ENCODE peak calls at places on chromosomes 5 and 9, in six cellular contexts. D is spleen; X is CD8-positive, alpha-beta memory T cell; C is psoas muscle; U is thoracic aorta; J is heart left ventricle. H is an unnamed sample.
A peak's percentile ranks its signal among the peaks of the same experiment; 100 is the strongest.

GRCh38 chr9:89366711-89367110 is 48.4 kb downstream of the SECISBP2 start:
- DNase-seq in D (no peak), X (no peak), C (no peak), U (no peak), J (no peak), H (no peak)

GRCh38 chr9:127181595-127182190 is 59.3 kb upstream of the ANGPTL2 start:
- DNase-seq in D (peak; percentile 17), X (no peak), C (peak; percentile 9), U (no peak), J (no peak), H (no peak)

GRCh38 chr9:13083973-13084528 is 195.4 kb downstream of the MPDZ start:
- DNase-seq in D (no peak), X (no peak), C (no peak), U (no peak), J (no peak), H (no peak)

GRCh38 chr5:32654427-32654826 is 56.7 kb upstream of the NPR3 start:
- DNase-seq in D (no peak), X (no peak), C (no peak), U (no peak), J (no peak), H (no peak)

GRCh38 chr5:75667586-75667985 is 49.7 kb downstream of the POC5 start:
- DNase-seq in D (no peak), X (no peak), C (no peak), U (no peak), J (no peak), H (no peak)

GRCh38 chr5:160469156-160470144 is 47.8 kb downstream of the PTTG1 start:
- DNase-seq in D (no peak), X (no peak), C (no peak), U (no peak), J (no peak), H (no peak)

GRCh38 chr9:5510360-5510931 is at the start of gene PDCD1LG2:
- DNase-seq in D (no peak), X (no peak), C (no peak), U (no peak), J (no peak), H (no peak)

GRCh38 chr9:129750010-129750409 is 2.8 kb downstream of the PTGES start:
- DNase-seq in D (no peak), X (no peak), C (no peak), U (no peak), J (no peak), H (no peak)

GRCh38 chr5:170114271-170114670 is 8.6 kb downstream of the FOXI1 start:
- DNase-seq in D (no peak), X (no peak), C (no peak), U (no peak), J (no peak), H (no peak)

GRCh38 chr5:107322936-107323335 is 347.8 kb downstream of the EFNA5 start:
- DNase-seq in D (no peak), X (no peak), C (no peak), U (no peak), J (no peak), H (no peak)

GRCh38 chr9:112647596-112647995 is 70.3 kb downstream of the INIP start:
- DNase-seq in D (no peak), X (no peak), C (no peak), U (no peak), J (no peak), H (no peak)

GRCh38 chr5:139574641-139575312 is 13.6 kb downstream of the UBE2D2 start:
- DNase-seq in D (no peak), X (peak; percentile 35), C (no peak), U (no peak), J (no peak), H (no peak)

GRCh38 chr5:140075371-140075770 is 32.3 kb upstream of the NRG2 start:
- DNase-seq in D (no peak), X (no peak), C (no peak), U (no peak), J (no peak), H (no peak)

GRCh38 chr9:33445389-33445881 is 2.0 kb downstream of the AQP3 start:
- DNase-seq in D (no peak), X (peak; percentile 32), C (no peak), U (no peak), J (no peak), H (no peak)

GRCh38 chr9:116756995-116757394 is 69.9 kb downstream of the TRIM32 start:
- DNase-seq in D (no peak), X (no peak), C (no peak), U (no peak), J (no peak), H (no peak)

GRCh38 chr5:177350776-177351391 is 584 bp downstream of the LMAN2 start:
- DNase-seq in D (no peak), X (no peak), C (peak; percentile 57), U (no peak), J (no peak), H (no peak)

GRCh38 chr5:75051217-75051751 is 1.1 kb downstream of the GCNT4 start:
- DNase-seq in D (peak; percentile 56), X (peak; percentile 23), C (no peak), U (no peak), J (no peak), H (no peak)

GRCh38 chr9:123787411-123787810 is 142.5 kb downstream of the DENND1A start:
- DNase-seq in D (no peak), X (no peak), C (no peak), U (no peak), J (no peak), H (no peak)

GRCh38 chr9:69421908-69422801 is 97.1 kb downstream of the ENTREP1 start:
- DNase-seq in D (no peak), X (peak; percentile 29), C (peak; percentile 67), U (no peak), J (peak; percentile 57), H (peak; percentile 58)

GRCh38 chr5:112419596-112420110 is 576 bp upstream of the EPB41L4A start:
- DNase-seq in D (peak; percentile 86), X (no peak), C (peak; percentile 77), U (no peak), J (peak; percentile 81), H (peak; percentile 73)

GRCh38 chr5:143177263-143177994 is 226.1 kb downstream of the NR3C1 start:
- DNase-seq in D (no peak), X (no peak), C (peak; percentile 77), U (peak; percentile 63), J (peak; percentile 37), H (no peak)

GRCh38 chr5:66675369-66675768 is 79.2 kb downstream of the MAST4 start:
- DNase-seq in D (no peak), X (no peak), C (no peak), U (no peak), J (no peak), H (no peak)

GRCh38 chr5:141696431-141696830 is 14.4 kb upstream of the ARAP3 start:
- DNase-seq in D (no peak), X (no peak), C (no peak), U (no peak), J (no peak), H (no peak)
- H3K4me1 ChIP-seq in D (peaks cover 18% of the 10 kb centered on the region), X (peaks cover 16% of the 10 kb centered on the region), C (peaks cover 7% of the 10 kb centered on the region), U (peaks cover 7% of the 10 kb centered on the region), J (peaks cover 7% of the 10 kb centered on the region), H (no peaks in the 10 kb centered on the region)

GRCh38 chr5:138339464-138339863 is 1.4 kb downstream of the FAM53C start:
- DNase-seq in D (no peak), X (no peak), C (no peak), U (no peak), J (no peak), H (no peak)

GRCh38 chr5:138337685-138338410 is at the start of gene FAM53C:
- DNase-seq in D (peak; percentile 99), X (peak; percentile 91), C (peak; percentile 97), U (peak; percentile 66), J (peak; percentile 94), H (peak; percentile 94)

GRCh38 chr5:138338411-138339085 is 482 bp downstream of the FAM53C start:
- DNase-seq in D (no peak), X (no peak), C (no peak), U (no peak), J (no peak), H (no peak)

GRCh38 chr5:138339086-138339456 is 1.0 kb downstream of the FAM53C start:
- DNase-seq in D (no peak), X (no peak), C (no peak), U (no peak), J (no peak), H (no peak)

GRCh38 chr5:138340008-138340407 is 1.9 kb downstream of the FAM53C start:
- DNase-seq in D (no peak), X (no peak), C (no peak), U (no peak), J (no peak), H (no peak)
- H3K4me3 ChIP-seq in D (no peak overlapping the region), X (no peak overlapping the region), C (peak overlapping the region; percentile 73), U (peak overlapping the region; percentile 89), J (peak overlapping the region; percentile 95), H (no peak overlapping the region)

DNA sequence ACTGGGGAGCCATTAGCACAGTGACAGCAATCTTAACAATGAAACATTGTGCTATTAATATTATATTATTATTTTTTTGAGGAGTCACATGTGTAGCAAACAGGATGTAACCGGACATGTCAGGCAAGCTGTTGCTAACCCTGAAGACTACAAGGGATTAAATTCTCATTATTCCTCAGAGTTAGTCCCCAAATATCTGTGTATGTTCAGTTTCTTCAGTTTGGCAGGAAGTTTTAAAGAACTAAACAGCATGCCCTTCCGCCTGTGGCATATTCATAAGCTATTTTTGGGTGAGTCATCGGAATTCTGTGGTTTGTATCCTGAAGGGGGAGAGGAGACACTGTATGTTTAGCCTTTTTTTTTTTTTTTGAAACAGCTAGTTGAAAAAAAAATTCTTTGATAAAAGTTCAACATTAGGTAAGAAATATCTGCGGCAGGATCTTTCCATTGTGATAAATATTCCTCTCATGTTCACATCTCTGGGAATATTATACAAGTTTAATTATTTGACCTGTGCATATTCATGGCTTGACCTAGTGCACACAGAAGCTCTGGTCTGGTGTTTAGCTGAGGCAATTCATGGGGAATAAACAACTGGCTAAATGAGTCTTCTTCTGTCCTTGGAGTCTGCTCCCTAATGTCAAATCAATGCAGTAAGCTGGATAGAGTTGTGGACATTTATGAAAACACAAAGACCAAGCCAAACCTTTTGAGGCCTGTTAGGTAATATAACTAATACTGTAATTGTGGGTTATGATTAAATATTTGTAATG is 202.7 kb upstream of the CDKN2B start:
- DNase-seq in D (no peak), X (no peak), C (no peak), U (no peak), J (no peak), H (no peak)
- H3K4me1 ChIP-seq in D (no peaks in the 10 kb centered on the region), X (peaks cover 7% of the 10 kb centered on the region), C (no peaks in the 10 kb centered on the region), U (peaks cover 4% of the 10 kb centered on the region), J (peaks cover 4% of the 10 kb centered on the region), H (no peaks in the 10 kb centered on the region)

DNA sequence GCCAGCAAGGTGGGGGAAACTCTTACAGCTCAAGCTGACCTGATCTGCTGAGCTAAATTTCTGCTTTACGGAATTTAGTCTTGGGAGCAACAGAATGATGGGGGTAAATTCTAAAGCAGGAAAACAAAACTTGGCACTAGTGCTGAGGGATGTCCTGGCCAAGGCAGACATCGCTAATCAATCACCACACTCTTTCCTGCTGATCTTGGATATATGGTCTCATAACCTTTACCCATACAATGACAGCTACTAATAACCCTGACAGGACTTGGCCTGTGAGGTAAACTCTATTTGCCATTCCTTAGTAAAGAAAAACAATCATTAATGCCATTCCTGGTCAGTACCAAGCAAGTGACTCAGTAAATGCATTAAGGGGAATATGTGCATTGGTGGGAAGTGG is 51.5 kb downstream of the PPARGC1B start:
- DNase-seq in D (no peak), X (no peak), C (no peak), U (no peak), J (no peak), H (no peak)
- H3K4me3 ChIP-seq in D (no peak overlapping the region), X (no peak overlapping the region), C (no peak overlapping the region), U (no peak overlapping the region), J (no peak overlapping the region), H (no peak overlapping the region)

GRCh38 chr5:52842111-52842510 is 54.4 kb downstream of the ITGA1 start:
- DNase-seq in D (no peak), X (no peak), C (no peak), U (no peak), J (no peak), H (no peak)
- H3K4me1 ChIP-seq in D (peaks cover 67% of the 10 kb centered on the region), X (no peaks in the 10 kb centered on the region), C (peaks cover 7% of the 10 kb centered on the region), U (peaks cover 85% of the 10 kb centered on the region), J (peaks cover 29% of the 10 kb centered on the region), H (peaks cover 14% of the 10 kb centered on the region)

GRCh38 chr5:158212915-158213314 is 354.0 kb upstream of the CLINT1 start:
- DNase-seq in D (no peak), X (no peak), C (no peak), U (no peak), J (no peak), H (no peak)
- H3K4me3 ChIP-seq in D (no peak overlapping the region), X (no peak overlapping the region), C (no peak overlapping the region), U (no peak overlapping the region), J (no peak overlapping the region), H (no peak overlapping the region)